ENCODE peak calls at places on chromosomes 6 and 20, in five cellular contexts. Q, Y, S, L and W are unnamed samples.

GRCh38 chr20:19823216-19823615 is 65.2 kb downstream of the RIN2 start:
- DNase-seq in Y (no peak), Q (no peak), S (no peak), L (no peak), W (no peak)

GRCh38 chr6:45003400-45003799 is 324.7 kb upstream of the RUNX2 start:
- DNase-seq in Y (no peak), S (no peak), Q (no peak), L (no peak), W (no peak)

GRCh38 chr6:147149826-147150225 is 54.4 kb upstream of the STXBP5 start:
- DNase-seq in S (no peak), Y (no peak), Q (no peak), L (no peak), W (no peak)

GRCh38 chr6:28657756-28658465 is 132.2 kb downstream of the GPX5 start:
- DNase-seq in L (peak; percentile 71), S (peak; percentile 60), Q (peak; percentile 11), Y (peak; percentile 39), W (peak; percentile 9)

GRCh38 chr6:4774715-4775590 is 1.3 kb upstream of the CDYL start:
- DNase-seq in Y (peak; percentile 11), L (peak; percentile 70), Q (no peak), S (no peak), W (no peak)

GRCh38 chr6:28940859-28941680 is 17.3 kb upstream of the TRIM27 start:
- DNase-seq in S (peak; percentile 91), L (peak; percentile 79), Q (peak; percentile 64), Y (peak; percentile 83), W (no peak)

GRCh38 chr6:72316675-72317380 is 305.0 kb upstream of the KCNQ5 start:
- DNase-seq in Y (no peak), S (no peak), Q (no peak), L (no peak), W (no peak)

GRCh38 chr20:58888103-58888502 is 35.6 kb downstream of the GNAS start:
- DNase-seq in Q (no peak), Y (no peak), S (no peak), L (no peak), W (no peak)

GRCh38 chr6:37209461-37210205 is 39.7 kb downstream of the PIM1 start:
- DNase-seq in Q (no peak), Y (peak; percentile 77), S (no peak), L (no peak), W (no peak)

GRCh38 chr6:115969930-115970273 is 90.8 kb downstream of the FRK start:
- DNase-seq in Y (no peak), L (no peak), Q (no peak), S (no peak), W (peak; percentile 1)

GRCh38 chr20:17210983-17211382 is 15.9 kb upstream of the PCSK2 start:
- DNase-seq in Y (no peak), L (no peak), Q (no peak), S (no peak), W (no peak)

GRCh38 chr6:11132191-11132590 is 20.7 kb upstream of the ERVFRD-1 start:
- DNase-seq in Q (no peak), L (no peak), S (no peak), Y (no peak), W (no peak)

GRCh38 chr20:46400253-46400652 is 6.2 kb downstream of the ELMO2 start:
- DNase-seq in Q (no peak), Y (no peak), L (no peak), S (peak; percentile 68), W (peak; percentile 48)

GRCh38 chr6:85680388-85680787 is 37.7 kb upstream of the SYNCRIP start:
- DNase-seq in Q (no peak), Y (no peak), S (no peak), L (no peak), W (no peak)

GRCh38 chr6:108961985-108962384 is 113.8 kb downstream of the ARMC2 start:
- DNase-seq in Q (no peak), L (no peak), S (peak; percentile 45), Y (no peak), W (no peak)

GRCh38 chr6:128314190-128314589 is 206.2 kb downstream of the PTPRK start:
- DNase-seq in Y (no peak), Q (no peak), L (no peak), S (no peak), W (no peak)

GRCh38 chr6:26388014-26388413 is 5.1 kb downstream of the BTN2A2 start:
- DNase-seq in Q (no peak), Y (no peak), L (no peak), S (no peak), W (no peak)

GRCh38 chr6:104814743-104815142 is 45.0 kb downstream of the HACE1 start:
- DNase-seq in S (no peak), Y (no peak), L (no peak), Q (no peak), W (no peak)

GRCh38 chr6:39902136-39902535 is 32.1 kb downstream of the MOCS1 start:
- DNase-seq in Y (no peak), L (no peak), Q (no peak), S (peak; percentile 22), W (no peak)

GRCh38 chr20:52104546-52105044 is 87.0 kb downstream of the ZFP64 start:
- DNase-seq in Y (no peak), L (peak; percentile 23), S (no peak), Q (no peak), W (no peak)

GRCh38 chr6:99287523-99287922 is 62.0 kb downstream of the FAXC start:
- DNase-seq in Y (no peak), S (no peak), L (no peak), Q (no peak), W (no peak)

GRCh38 chr6:19834858-19835257 is 2.3 kb upstream of the ID4 start:
- DNase-seq in S (no peak), L (no peak), Y (no peak), Q (no peak), W (no peak)

GRCh38 chr20:10770753-10771152 is 97.0 kb upstream of the JAG1 start:
- DNase-seq in Y (no peak), L (no peak), Q (no peak), S (no peak), W (no peak)

GRCh38 chr6:79536969-79537747 is at the start of gene LCA5:
- DNase-seq in Y (peak; percentile 90), S (peak; percentile 95), Q (peak; percentile 95), L (peak; percentile 92), W (peak; percentile 97)

GRCh38 chr20:37265152-37265551 is 3.5 kb upstream of the GHRH start:
- DNase-seq in Q (no peak), L (no peak), Y (peak; percentile 31), S (no peak), W (no peak)

GRCh38 chr6:14634072-14634471 is 516.5 kb downstream of the CD83 start:
- DNase-seq in Q (no peak), Y (peak; percentile 26), S (no peak), L (no peak), W (no peak)

GRCh38 chr6:53326372-53327016 is 22.3 kb downstream of the ELOVL5 start:
- DNase-seq in L (peak; percentile 59), S (peak; percentile 82), Y (no peak), Q (no peak), W (peak; percentile 98)

GRCh38 chr20:542777-543368 is 717 bp downstream of the CSNK2A1 start:
- DNase-seq in Q (no peak), L (no peak), Y (peak; percentile 27), S (no peak), W (no peak)

GRCh38 chr6:134368670-134369069 is 50.8 kb upstream of the SGK1 start:
- DNase-seq in L (no peak), S (no peak), Q (no peak), Y (no peak), W (no peak)

GRCh38 chr20:43187476-43188233 is 2.1 kb downstream of the PTPRT start:
- DNase-seq in Q (peak; percentile 73), S (peak; percentile 32), Y (peak; percentile 69), L (peak; percentile 70), W (peak; percentile 6)

GRCh38 chr6:150336299-150336698 is 32.5 kb upstream of the IYD start:
- DNase-seq in L (no peak), Y (no peak), Q (no peak), S (peak; percentile 70), W (peak; percentile 83)

GRCh38 chr6:168852336-168852884 is 401.2 kb downstream of the THBS2 start:
- DNase-seq in L (no peak), Q (no peak), S (no peak), Y (no peak), W (no peak)

GRCh38 chr6:79453558-79454042 is 83.6 kb downstream of the LCA5 start:
- DNase-seq in Y (no peak), S (no peak), Q (no peak), L (no peak), W (no peak)

GRCh38 chr6:105994522-105995402 is 91.4 kb upstream of the PRDM1 start:
- DNase-seq in Y (peak; percentile 55), L (peak; percentile 47), S (peak; percentile 49), Q (no peak), W (no peak)

GRCh38 chr20:18056174-18057105 is 1.3 kb downstream of the OVOL2 start:
- DNase-seq in Q (no peak), S (no peak), L (no peak), Y (no peak), W (no peak)

GRCh38 chr6:17710331-17710730 is 3.6 kb upstream of the NUP153 start:
- DNase-seq in L (no peak), S (no peak), Y (no peak), Q (no peak), W (no peak)

GRCh38 chr6:163630575-163630974 is 216.1 kb downstream of the QKI start:
- DNase-seq in S (no peak), Y (no peak), L (no peak), Q (no peak), W (no peak)

GRCh38 chr6:43271103-43271815 is 26.8 kb upstream of the SLC22A7 start:
- DNase-seq in L (no peak), S (no peak), Y (no peak), Q (no peak), W (no peak)

GRCh38 chr6:4370066-4370465 is 234.7 kb upstream of the ECI2 start:
- DNase-seq in L (no peak), Q (no peak), S (no peak), Y (no peak), W (peak; percentile 71)

GRCh38 chr6:12509060-12509459 is 207.5 kb upstream of the PHACTR1 start:
- DNase-seq in S (no peak), L (no peak), Y (no peak), Q (no peak), W (no peak)